ENCODE peak calls at places on chromosomes 1 and 21, in ten cellular contexts. L is mucosa of descending colon, N is heart right ventricle, R is A549, B is gastrocnemius medialis, D is kidney, Y is heart left ventricle, A is cardiac muscle cell, V is ascending aorta, X is HCT116. T is an unnamed sample. For H3K9me3 and H3K4me1, the result is how much of the 10 kb centered on the place peaks cover.

GRCh38 chr1:22841754-22842370 is 130.8 kb downstream of the LACTBL1 start:
- DNase-seq in V (no peak), N (peak), L (no peak), X (no peak), R (no peak), Y (peak), D (peak), B (no peak), A (no peak), T (no peak)

GRCh38 chr1:156992215-156992614 is 53.3 kb downstream of the ARHGEF11 start:
- DNase-seq in D (no peak), Y (no peak), V (no peak), R (no peak), N (no peak), X (no peak), B (no peak), L (no peak), A (no peak), T (no peak)

GRCh38 chr1:163401211-163401610 is 79.5 kb downstream of the NUF2 start:
- DNase-seq in V (no peak), R (no peak), X (no peak), A (no peak), D (no peak), Y (no peak), N (no peak), B (no peak), L (no peak), T (no peak)

GRCh38 chr1:204659061-204659460 is 26.5 kb downstream of the LRRN2 start:
- DNase-seq in R (no peak), D (no peak), X (no peak), A (no peak), V (no peak), N (no peak), Y (no peak), B (no peak), L (no peak), T (no peak)

GRCh38 chr1:194647118-194647517 is 1460.7 kb upstream of the B3GALT2 start:
- DNase-seq in V (no peak), D (no peak), X (no peak), Y (no peak), L (no peak), A (no peak), R (no peak), B (no peak), N (no peak), T (no peak)

GRCh38 chr1:157540852-157541251 is 11.5 kb downstream of the FCRL5 start:
- DNase-seq in B (no peak), V (no peak), N (no peak), L (no peak), Y (no peak), A (no peak), R (no peak), D (no peak), X (no peak), T (no peak)

GRCh38 chr1:186424539-186424938 is 36.4 kb downstream of the PDC start:
- DNase-seq in N (no peak), L (no peak), A (no peak), B (peak), R (no peak), Y (peak), D (no peak), X (no peak), V (no peak), T (peak)

GRCh38 chr1:22880174-22880601 is 92.5 kb downstream of the LACTBL1 start:
- DNase-seq in A (no peak), B (no peak), R (no peak), Y (no peak), L (no peak), N (no peak), D (no peak), V (no peak), X (no peak), T (peak)

GRCh38 chr21:24045373-24045772 is 1561.9 kb downstream of the MRPL39 start:
- DNase-seq in L (no peak), D (no peak), V (no peak), N (no peak), X (no peak), B (no peak), A (no peak), R (no peak), Y (no peak), T (no peak)

GRCh38 chr21:24042687-24043086 is 1564.6 kb downstream of the MRPL39 start:
- DNase-seq in B (no peak), A (no peak), V (no peak), R (no peak), D (no peak), N (no peak), L (no peak), X (no peak), Y (no peak), T (no peak)

GRCh38 chr21:24050233-24050632 is 1557.0 kb downstream of the MRPL39 start:
- DNase-seq in L (no peak), V (no peak), Y (no peak), A (no peak), B (no peak), X (no peak), R (no peak), N (no peak), D (no peak), T (no peak)

GRCh38 chr21:24046816-24047443 is 1560.4 kb downstream of the MRPL39 start:
- DNase-seq in Y (no peak), V (no peak), N (no peak), X (no peak), B (no peak), L (no peak), R (no peak), A (no peak), D (no peak), T (no peak)

GRCh38 chr21:24045775-24046215 is 1561.5 kb downstream of the MRPL39 start:
- DNase-seq in A (peak), X (no peak), V (peak), B (no peak), Y (peak), R (peak), N (peak), D (peak), L (peak), T (peak)
- TF ChIP-seq CTCF in A (peak), X (peak), V (peak), B (no peak), Y (peak), R (no peak), N (peak), D (peak), L (no peak), T (peak)

GRCh38 chr1:111653695-111654094 is 34.1 kb downstream of the RAP1A start:
- DNase-seq in Y (no peak), X (no peak), R (no peak), L (no peak), V (no peak), N (no peak), D (no peak), A (no peak), B (no peak), T (no peak)
- H3K9me3 ChIP-seq in Y (under half), X (under half), R (under half), L (under half), V (under half), N (under half), D (under half), A (under half), B (under half), T (under half)

GRCh38 chr1:111193712-111194480 is 6.5 kb downstream of the DENND2D start:
- DNase-seq in R (no peak), Y (no peak), D (no peak), N (no peak), X (no peak), B (no peak), V (no peak), A (no peak), L (no peak), T (no peak)

GRCh38 chr1:111195002-111195684 is 5.3 kb downstream of the DENND2D start:
- DNase-seq in D (no peak), V (no peak), N (no peak), R (no peak), X (no peak), A (no peak), Y (no peak), L (no peak), B (no peak), T (no peak)

GRCh38 chr1:111197598-111198289 is 2.7 kb downstream of the DENND2D start:
- DNase-seq in L (no peak), R (peak), N (no peak), A (peak), B (no peak), V (no peak), X (no peak), D (peak), Y (no peak), T (peak)

GRCh38 chr1:111198836-111199235 is 1.6 kb downstream of the DENND2D start:
- DNase-seq in V (no peak), L (no peak), N (no peak), X (no peak), R (no peak), B (no peak), A (no peak), D (no peak), Y (no peak), T (no peak)

DNA sequence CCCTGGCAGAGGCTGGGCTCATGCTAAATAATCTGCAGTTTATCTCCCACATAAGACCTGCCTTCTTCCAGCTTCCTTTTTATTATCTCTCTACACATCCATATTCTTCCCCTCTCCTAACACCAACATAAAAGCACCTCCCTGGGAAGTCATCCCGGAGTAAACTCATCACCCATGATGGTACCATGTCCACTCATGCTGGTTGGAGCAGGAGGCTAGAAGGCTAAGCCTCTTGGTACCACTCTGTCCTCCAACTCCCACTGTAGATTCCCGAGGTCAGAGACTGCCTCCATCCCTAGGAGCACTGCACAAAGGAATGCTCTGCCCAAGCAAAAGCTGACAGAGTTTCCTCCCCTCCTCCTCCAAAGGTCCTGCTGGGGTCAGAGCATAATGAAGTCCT is 4.2 kb downstream of the DENND2D start:
- DNase-seq in V (no peak), Y (no peak), D (no peak), A (no peak), N (no peak), L (no peak), R (no peak), X (no peak), B (no peak), T (no peak)
- H3K4me1 ChIP-seq in V (under half), Y (under half), D (under half), A (under half), N (under half), L (under half), R (under half), X (under half), B (under half), T (under half)

DNA sequence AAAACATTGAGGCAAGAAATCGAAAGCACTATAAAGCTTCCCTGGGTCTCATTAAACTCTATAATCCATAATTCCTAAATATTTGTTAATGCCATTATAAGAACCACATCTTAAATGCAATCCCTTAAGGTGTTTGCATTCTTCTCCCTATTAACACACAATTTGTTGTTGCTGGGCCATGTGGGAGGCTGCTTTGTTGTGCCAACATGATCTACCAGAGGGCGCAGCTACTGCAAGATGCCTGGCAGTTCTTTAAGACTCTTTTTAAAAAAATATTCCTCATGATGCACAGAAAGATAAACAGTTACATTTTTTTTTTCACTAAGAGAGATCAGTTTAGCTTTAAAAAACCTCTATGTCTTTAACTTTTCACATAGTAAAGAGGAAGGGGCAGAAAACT is 39.0 kb upstream of the BCAS2 start:
- DNase-seq in B (no peak), D (no peak), A (no peak), V (no peak), R (peak), L (no peak), Y (no peak), X (no peak), N (no peak), T (no peak)
- TF ChIP-seq CTCF in B (no peak), D (no peak), A (no peak), V (no peak), R (no peak), L (no peak), Y (no peak), X (no peak), N (no peak), T (no peak)

GRCh38 chr1:5269901-5270300 is 615.5 kb downstream of the AJAP1 start:
- DNase-seq in V (no peak), L (no peak), R (no peak), X (no peak), B (no peak), D (no peak), A (no peak), Y (no peak), N (no peak), T (no peak)
- H3K9me3 ChIP-seq in V (under half), L (under half), R (under half), X (under half), B (under half), D (under half), A (under half), Y (under half), N (under half), T (under half)

DNA sequence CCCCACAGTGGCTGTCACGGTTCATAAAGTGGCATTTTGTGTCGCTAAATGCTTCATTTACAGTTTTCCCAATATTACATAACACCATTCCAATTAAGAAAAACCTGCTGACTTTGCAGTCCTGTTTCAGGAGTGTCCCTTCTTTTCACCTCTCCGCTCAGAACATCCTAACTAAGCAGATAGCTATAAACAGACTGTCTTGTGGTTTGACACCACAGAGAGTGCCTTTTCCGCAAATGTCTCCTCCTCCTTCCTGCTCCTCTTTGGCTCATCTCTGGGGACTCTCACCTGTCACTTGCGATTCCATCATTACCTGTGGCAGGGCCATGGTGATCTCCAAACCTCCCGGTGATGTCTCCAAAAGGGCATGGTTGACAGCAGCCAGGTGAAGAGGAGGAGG is 119.0 kb downstream of the CNIH3 start:
- DNase-seq in B (no peak), V (no peak), R (no peak), L (no peak), Y (no peak), D (no peak), X (no peak), N (no peak), A (no peak), T (no peak)
- H3K4me1 ChIP-seq in B (under half), V (under half), R (under half), L (under half), Y (under half), D (under half), X (under half), N (under half), A (under half), T (under half)